ENCODE peak calls at places on chromosomes 2 and 18, in nine cellular contexts. L is GM20000; S is A549; Y is mesothelial cell of epicardium; X is stimulated activated CD8-positive, alpha-beta memory T cell treated with anti-CD3 and anti-CD28 coated beads, Interleukin-4, amount 100 ng/mL, for 1 hour; R is KBM-7; Z is putamen; B is activated T-helper 1 cell treated with anti-CD3 and anti-CD28 coated beads, Interleukin-2, amount 50 U/mL, for 16 hours; U is GM23338. A is an unnamed sample.

GRCh38 chr2:174334781-174335604 is at the start of gene SP9:
- DNase-seq in L (peak; percentile 71), S (peak; percentile 91), Y (no peak), X (no peak), R (no peak), Z (peak; percentile 64), B (no peak), U (peak; percentile 97), A (no peak)

GRCh38 chr2:75464348-75464946 is 96.3 kb downstream of the EVA1A start:
- DNase-seq in L (no peak), S (peak; percentile 6), Y (no peak), X (no peak), R (peak; percentile 10), Z (no peak), B (no peak), U (no peak), A (no peak)

GRCh38 chr2:13114391-13114790 is 397.7 kb downstream of the TRIB2 start:
- DNase-seq in L (no peak), S (no peak), Y (no peak), X (no peak), R (no peak), Z (no peak), B (no peak), U (no peak), A (no peak)

GRCh38 chr2:17858064-17858463 is 20.4 kb upstream of the KCNS3 start:
- DNase-seq in L (no peak), S (no peak), Y (no peak), X (no peak), R (no peak), Z (no peak), B (no peak), U (no peak), A (no peak)

GRCh38 chr18:48929951-48930713 is 20.6 kb downstream of the SMAD7 start:
- DNase-seq in L (no peak), S (peak; percentile 89), Y (no peak), X (no peak), R (no peak), Z (no peak), B (no peak), U (peak; percentile 62), A (no peak)

GRCh38 chr2:147977679-147978078 is 42.9 kb downstream of the ORC4 start:
- DNase-seq in L (no peak), S (no peak), Y (no peak), X (no peak), R (no peak), Z (no peak), B (no peak), U (no peak), A (no peak)

GRCh38 chr2:287471-287885 is 413 bp downstream of the ALKAL2 start:
- DNase-seq in L (peak; percentile 71), S (no peak), Y (peak; percentile 34), X (no peak), R (no peak), Z (no peak), B (no peak), U (peak; percentile 67), A (no peak)

GRCh38 chr2:11577101-11577883 is 43.4 kb downstream of the GREB1 start:
- DNase-seq in L (no peak), S (no peak), Y (no peak), X (no peak), R (no peak), Z (no peak), B (no peak), U (no peak), A (no peak)

GRCh38 chr2:25310965-25311865 is 30.5 kb downstream of the DNMT3A start:
- DNase-seq in L (no peak), S (no peak), Y (no peak), X (no peak), R (no peak), Z (no peak), B (no peak), U (peak; percentile 81), A (no peak)